ENCODE peak calls at places on chromosomes 12 and 14, in ten cellular contexts. I is fibroblast of lung; D is fibroblast of the aortic adventitia; Z is CD8-positive, alpha-beta T cell; A is kidney; F is GM23338; Q is mucosa of descending colon; T is esophagus muscularis mucosa; S is A549; Y is hepatocyte. L is an unnamed sample.

GRCh38 chr12:57965766-57966165 is 24.4 kb downstream of the ATP23 start:
- DNase-seq in I (no peak), D (no peak), Z (no peak), A (no peak), F (no peak), Q (no peak), T (no peak), S (no peak), Y (no peak), L (peak)

GRCh38 chr12:1552978-1553471 is 41.4 kb downstream of the FBXL14 start:
- DNase-seq in I (peak), D (no peak), Z (no peak), A (no peak), F (no peak), Q (no peak), T (no peak), S (no peak), Y (no peak), L (no peak)

GRCh38 chr12:101181776-101182175 is 28.3 kb downstream of the SLC5A8 start:
- DNase-seq in I (no peak), D (peak), Z (no peak), A (no peak), F (no peak), Q (no peak), T (no peak), S (no peak), Y (no peak), L (no peak)

GRCh38 chr12:8508224-8508623 is 5.1 kb upstream of the CLEC4D start:
- DNase-seq in I (no peak), D (no peak), Z (no peak), A (no peak), F (peak), Q (no peak), T (no peak), S (no peak), Y (no peak), L (no peak)

GRCh38 chr12:45886685-45887084 is 103.7 kb downstream of the SCAF11 start:
- DNase-seq in I (no peak), D (no peak), Z (no peak), A (no peak), F (no peak), Q (no peak), T (no peak), S (no peak), Y (no peak), L (no peak)

GRCh38 chr12:110745632-110746284 is 3.1 kb upstream of the PPP1CC start:
- DNase-seq in I (no peak), D (peak), Z (no peak), A (no peak), F (no peak), Q (no peak), T (no peak), S (no peak), Y (no peak), L (no peak)

GRCh38 chr12:53160673-53161072 is 19.8 kb upstream of the ZNF740 start:
- DNase-seq in I (no peak), D (no peak), Z (no peak), A (no peak), F (peak), Q (no peak), T (no peak), S (no peak), Y (no peak), L (no peak)

GRCh38 chr14:77097006-77097688 is 911 bp upstream of the CIPC start:
- DNase-seq in I (peak), D (peak), Z (no peak), A (no peak), F (no peak), Q (no peak), T (no peak), S (no peak), Y (no peak), L (no peak)

GRCh38 chr12:71636704-71637115 is 26.9 kb downstream of the ZFC3H1 start:
- DNase-seq in I (peak), D (peak), Z (no peak), A (no peak), F (peak), Q (no peak), T (no peak), S (peak), Y (peak), L (peak)

GRCh38 chr14:81211844-81212243 is 8.9 kb downstream of the GTF2A1 start:
- DNase-seq in I (peak), D (peak), Z (no peak), A (no peak), F (peak), Q (no peak), T (no peak), S (no peak), Y (peak), L (peak)

GRCh38 chr14:55540847-55541773 is 38.9 kb upstream of the KTN1 start:
- DNase-seq in I (no peak), D (peak), Z (no peak), A (no peak), F (no peak), Q (no peak), T (no peak), S (no peak), Y (no peak), L (no peak)

GRCh38 chr12:7444076-7444475 is at the start of gene CD163L1:
- DNase-seq in I (no peak), D (no peak), Z (no peak), A (no peak), F (no peak), Q (no peak), T (no peak), S (no peak), Y (no peak), L (no peak)

GRCh38 chr14:79584679-79585078 is 626.6 kb downstream of the DIO2 start:
- DNase-seq in I (peak), D (peak), Z (no peak), A (no peak), F (no peak), Q (no peak), T (no peak), S (no peak), Y (peak), L (no peak)

GRCh38 chr14:84465890-84466289 is 1064.1 kb upstream of the FLRT2 start:
- DNase-seq in I (no peak), D (no peak), Z (no peak), A (no peak), F (no peak), Q (no peak), T (no peak), S (no peak), Y (peak), L (no peak)

GRCh38 chr12:77231548-77231947 is 166.2 kb upstream of the E2F7 start:
- DNase-seq in I (peak), D (peak), Z (no peak), A (no peak), F (no peak), Q (peak), T (no peak), S (no peak), Y (peak), L (peak)

GRCh38 chr12:77226398-77226797 is 161.0 kb upstream of the E2F7 start:
- DNase-seq in I (no peak), D (no peak), Z (no peak), A (no peak), F (no peak), Q (no peak), T (no peak), S (no peak), Y (no peak), L (no peak)

GRCh38 chr12:77225373-77225772 is 160.0 kb upstream of the E2F7 start:
- DNase-seq in I (no peak), D (no peak), Z (no peak), A (no peak), F (no peak), Q (no peak), T (no peak), S (no peak), Y (peak), L (no peak)

GRCh38 chr12:77229640-77230442 is 164.5 kb upstream of the E2F7 start:
- DNase-seq in I (peak), D (peak), Z (no peak), A (no peak), F (peak), Q (no peak), T (no peak), S (no peak), Y (no peak), L (no peak)

DNA sequence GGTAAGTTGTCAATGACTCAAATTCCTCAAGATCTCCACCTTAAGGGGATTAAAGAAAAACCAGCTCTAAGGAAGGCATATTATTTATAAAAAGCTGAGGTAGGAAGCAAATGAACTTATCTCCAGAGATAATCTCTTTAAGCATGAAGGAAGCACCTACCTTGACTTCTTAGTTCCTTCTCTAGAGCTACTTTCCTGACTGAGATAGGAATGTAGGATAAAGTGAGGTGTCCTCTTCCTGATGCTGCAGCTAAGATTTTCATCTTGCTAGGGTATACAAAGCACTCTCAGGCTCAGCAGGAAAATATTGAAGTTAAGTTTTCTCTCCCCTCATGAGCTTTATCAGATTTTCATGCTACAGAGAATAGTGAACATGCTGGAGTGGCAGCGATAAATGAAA is 163.0 kb upstream of the E2F7 start:
- DNase-seq in I (no peak), D (no peak), Z (no peak), A (no peak), F (no peak), Q (no peak), T (no peak), S (no peak), Y (no peak), L (no peak)
- H3K4me3 ChIP-seq in I (no peak), D (no peak), Z (no peak), A (no peak), F (no peak), Q (no peak), T (no peak), S (no peak), Y (no peak), L (no peak)

GRCh38 chr12:130146532-130146931 is 15.7 kb upstream of the FZD10 start:
- DNase-seq in I (no peak), D (no peak), Z (no peak), A (no peak), F (no peak), Q (no peak), T (no peak), S (no peak), Y (no peak), L (no peak)
- TF ChIP-seq CTCF in I (no peak), D (no peak), Z (no peak), A (no peak), F (no peak), Q (no peak), T (no peak), S (no peak), Y (no peak), L (no peak)

DNA sequence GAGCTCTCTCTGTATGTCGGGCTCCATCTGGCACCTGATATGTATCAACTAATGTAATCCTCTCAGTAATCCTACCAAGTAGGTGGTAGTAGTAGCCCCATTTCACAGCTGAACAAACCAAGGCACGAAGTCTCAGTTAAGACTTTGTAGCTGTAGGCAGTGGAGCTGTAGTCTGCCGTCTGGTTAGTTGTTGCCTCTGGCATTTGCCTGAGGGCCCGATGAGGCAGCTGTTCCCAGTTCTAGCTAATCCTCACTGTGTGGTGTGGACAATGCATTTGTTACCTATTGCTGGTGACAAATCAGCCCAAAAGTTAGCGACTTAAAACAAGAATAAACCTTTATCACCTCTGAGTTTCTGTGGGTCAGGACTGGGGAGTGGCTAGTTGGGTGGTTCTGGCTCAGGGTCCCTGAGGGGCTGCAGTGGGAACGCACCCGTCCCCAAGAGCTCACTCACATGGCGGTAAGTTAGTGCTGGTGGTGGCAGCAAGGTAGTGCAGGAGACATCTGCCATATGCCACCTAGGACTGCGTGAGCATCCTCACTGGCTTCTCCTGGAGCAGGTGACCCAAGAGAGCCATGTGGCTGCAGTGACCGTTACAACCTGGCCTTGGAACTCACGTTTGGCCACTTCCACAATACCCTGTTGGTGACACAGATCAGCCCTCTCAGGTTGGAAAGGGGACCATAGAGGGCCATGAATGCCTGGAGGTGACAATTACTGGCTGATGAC is 5.6 kb downstream of the AACS start:
- DNase-seq in I (no peak), D (no peak), Z (no peak), A (no peak), F (no peak), Q (no peak), T (no peak), S (no peak), Y (no peak), L (no peak)
- H3K4me3 ChIP-seq in I (no peak), D (no peak), Z (no peak), A (no peak), F (no peak), Q (no peak), T (no peak), S (no peak), Y (no peak), L (no peak)

DNA sequence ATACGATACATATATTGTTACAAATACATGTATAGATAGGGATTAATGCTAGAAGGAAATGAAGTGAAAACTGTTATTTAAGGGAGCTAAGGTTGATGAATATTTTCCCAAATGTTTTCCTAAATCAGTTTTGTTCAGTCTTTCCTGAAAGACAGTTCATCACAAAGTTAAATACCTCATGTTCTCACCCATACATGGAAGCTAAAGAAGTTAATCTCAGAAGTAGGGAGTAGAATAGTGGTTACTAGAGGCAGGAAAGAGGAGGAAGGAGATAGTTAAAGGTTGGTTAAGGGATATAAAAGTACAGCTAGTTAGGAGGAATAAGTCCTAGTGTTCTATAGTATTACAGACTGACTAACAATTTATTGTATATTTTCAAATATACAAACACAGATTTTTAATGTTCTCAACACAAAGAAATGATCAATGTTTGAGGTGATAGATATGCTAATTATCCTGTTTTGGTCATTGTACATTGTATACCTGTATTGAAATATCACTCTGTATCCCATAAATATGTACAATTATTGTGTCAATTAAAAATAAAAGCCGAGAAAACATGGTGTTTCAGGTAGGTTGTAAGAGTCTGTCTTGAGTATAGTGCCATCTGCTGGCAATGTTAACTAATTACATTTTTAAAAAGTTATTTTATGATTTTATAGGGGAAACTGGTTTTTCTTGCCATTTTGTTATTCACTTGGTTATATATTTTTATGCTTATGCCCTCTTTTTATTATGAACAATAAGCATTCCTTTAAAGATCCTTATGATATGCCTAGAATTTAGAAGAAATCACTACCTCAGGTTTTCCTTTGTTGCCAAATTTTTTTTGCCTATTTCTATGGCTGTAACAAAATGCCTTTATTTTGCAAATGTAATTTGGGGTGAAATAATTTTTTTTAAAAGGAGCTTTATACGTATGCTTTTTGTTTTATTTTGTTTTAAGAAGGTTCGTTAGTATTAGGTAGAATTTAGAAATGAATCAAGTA is 26.9 kb downstream of the ZDHHC17 start:
- DNase-seq in I (peak), D (peak), Z (no peak), A (no peak), F (peak), Q (no peak), T (no peak), S (peak), Y (peak), L (no peak)
- TF ChIP-seq CTCF in I (peak), D (peak), Z (peak), A (peak), F (peak), Q (peak), T (peak), S (peak), Y (peak), L (peak)

GRCh38 chr14:94121485-94121884 is 7.9 kb downstream of the IFI27L2 start:
- DNase-seq in I (no peak), D (no peak), Z (no peak), A (no peak), F (no peak), Q (no peak), T (no peak), S (no peak), Y (no peak), L (no peak)
- H3K4me3 ChIP-seq in I (no peak), D (no peak), Z (no peak), A (no peak), F (no peak), Q (no peak), T (no peak), S (no peak), Y (no peak), L (no peak)

DNA sequence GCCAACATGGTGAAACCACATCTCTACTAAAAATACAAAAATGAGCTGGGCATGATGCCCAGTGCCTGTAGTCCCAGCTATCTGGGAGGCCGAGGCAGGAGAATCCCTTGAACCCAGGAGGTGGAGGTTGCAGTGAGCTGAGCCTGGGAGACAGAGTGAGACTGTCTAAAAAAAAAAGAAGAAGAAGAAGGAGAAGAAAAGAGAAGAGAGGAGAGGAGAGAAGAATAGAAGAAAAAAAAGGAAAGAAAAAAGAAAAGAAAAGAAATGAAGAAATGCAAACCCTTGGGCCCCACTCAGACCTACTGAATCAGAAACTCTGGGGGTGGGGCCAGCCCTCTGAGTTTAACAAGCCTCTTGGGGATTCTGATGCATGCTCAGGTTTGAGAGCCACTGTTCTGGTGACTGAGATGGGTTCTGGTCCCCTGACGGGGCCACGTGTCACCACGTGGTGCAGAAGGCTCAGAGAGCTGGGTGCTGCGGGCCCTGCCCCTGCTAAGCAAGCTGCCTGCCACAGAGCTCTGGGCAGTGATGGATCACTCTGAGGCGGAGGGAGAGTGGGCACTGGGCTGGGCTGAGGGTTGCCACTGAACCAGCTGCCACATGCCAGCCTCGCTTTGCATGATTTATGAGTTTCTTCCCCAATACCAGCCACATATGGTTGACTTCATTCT is 37.5 kb downstream of the ERH start:
- DNase-seq in I (no peak), D (no peak), Z (no peak), A (no peak), F (no peak), Q (no peak), T (no peak), S (no peak), Y (no peak), L (peak)
- TF ChIP-seq CTCF in I (no peak), D (no peak), Z (no peak), A (no peak), F (no peak), Q (no peak), T (no peak), S (no peak), Y (no peak), L (no peak)

DNA sequence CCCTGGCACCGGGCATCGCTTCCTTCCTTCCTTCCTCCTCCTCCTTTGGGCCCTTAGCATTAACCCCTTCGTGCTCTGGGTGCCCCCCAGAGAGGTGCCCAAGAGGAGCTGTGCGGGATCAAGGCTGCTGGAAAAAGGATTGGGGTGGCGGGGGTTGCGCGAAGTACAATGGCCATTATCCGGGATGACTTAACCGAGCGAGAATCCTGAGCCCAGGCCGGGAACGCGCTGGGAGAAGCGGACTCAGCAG is 2.8 kb downstream of the DHH start:
- DNase-seq in I (peak), D (no peak), Z (no peak), A (no peak), F (no peak), Q (no peak), T (no peak), S (no peak), Y (no peak), L (no peak)
- H3K4me3 ChIP-seq in I (no peak), D (peak), Z (no peak), A (no peak), F (peak), Q (no peak), T (peak), S (peak), Y (no peak), L (peak)

GRCh38 chr14:53472306-53472705 is 319.2 kb upstream of the DDHD1 start:
- DNase-seq in I (no peak), D (no peak), Z (no peak), A (no peak), F (no peak), Q (no peak), T (no peak), S (no peak), Y (no peak), L (no peak)

GRCh38 chr14:53468876-53469275 is 315.8 kb upstream of the DDHD1 start:
- DNase-seq in I (no peak), D (no peak), Z (no peak), A (no peak), F (no peak), Q (no peak), T (no peak), S (no peak), Y (no peak), L (no peak)

GRCh38 chr14:53473480-53473879 is 320.4 kb upstream of the DDHD1 start:
- DNase-seq in I (no peak), D (no peak), Z (no peak), A (no peak), F (no peak), Q (no peak), T (no peak), S (no peak), Y (no peak), L (no peak)

DNA sequence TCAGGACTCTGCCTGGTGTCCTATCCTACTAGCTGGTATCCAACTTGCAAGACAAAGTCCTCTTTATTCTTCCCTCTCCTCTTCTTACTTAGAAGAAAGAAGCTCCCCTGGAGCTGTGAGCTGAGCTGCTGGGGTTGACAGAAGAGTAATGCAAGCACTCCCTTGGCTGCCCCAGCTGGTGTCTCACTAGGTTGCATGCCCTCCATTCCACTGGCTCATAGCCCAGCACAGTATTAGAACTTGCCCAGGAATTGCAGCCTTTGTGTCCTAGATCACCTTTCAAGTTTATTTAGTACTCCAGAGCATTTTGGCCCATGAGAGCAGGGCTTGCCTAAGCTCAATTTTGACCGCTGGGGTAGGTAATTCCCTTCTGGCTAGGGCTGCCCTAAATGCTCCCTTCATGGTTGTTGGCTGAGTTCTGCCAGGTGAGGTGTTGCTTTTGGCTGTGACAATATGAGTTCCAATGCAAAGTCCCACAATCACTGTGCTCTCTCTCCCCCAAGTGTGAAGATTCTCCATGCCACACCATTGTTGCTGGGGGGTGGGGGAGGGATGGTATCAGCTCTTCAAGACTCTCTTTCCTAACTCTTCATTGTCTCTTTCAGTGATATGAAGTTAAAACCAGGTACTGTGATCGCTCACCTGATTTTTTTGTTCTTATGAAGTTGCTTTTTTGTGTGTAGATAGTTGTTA is 317.4 kb upstream of the DDHD1 start:
- DNase-seq in I (peak), D (peak), Z (no peak), A (no peak), F (no peak), Q (no peak), T (no peak), S (no peak), Y (no peak), L (no peak)
- TF ChIP-seq CTCF in I (no peak), D (no peak), Z (no peak), A (no peak), F (no peak), Q (no peak), T (no peak), S (no peak), Y (no peak), L (no peak)